ENCODE peak calls at places on chromosomes 16 and 17, in ten cellular contexts. G is vagina; F is A549; D is GM23248; R is stimulated activated CD4-positive, alpha-beta T cell treated with anti-CD3 and anti-CD28 coated beads, Interleukin-12 subunit alpha, Interleukin-12 subunit beta, amount 100 ng/mL, for 24 hours; A is AG10803; J is M059J; B is LoVo; N is brain microvascular endothelial cell; P is mucosa of gallbladder. Q is an unnamed sample.

GRCh38 chr17:51059781-51060180 is 60.9 kb downstream of the SPAG9 start:
- DNase-seq in G (no peak), F (no peak), D (peak), R (no peak), A (peak), J (peak), B (no peak), N (peak), P (no peak), Q (no peak)

GRCh38 chr17:82226809-82227628 is 1.8 kb upstream of the SLC16A3 start:
- DNase-seq in G (no peak), F (no peak), D (no peak), R (no peak), A (no peak), J (no peak), B (no peak), N (no peak), P (no peak), Q (no peak)

GRCh38 chr17:82188001-82188961 is 24.4 kb downstream of the CCDC57 start:
- DNase-seq in G (no peak), F (no peak), D (no peak), R (no peak), A (no peak), J (no peak), B (no peak), N (no peak), P (peak), Q (no peak)

GRCh38 chr17:44263360-44263902 is 4.5 kb downstream of the SLC4A1 start:
- DNase-seq in G (no peak), F (no peak), D (no peak), R (no peak), A (no peak), J (no peak), B (no peak), N (no peak), P (no peak), Q (no peak)

GRCh38 chr16:13559624-13560023 is 360.3 kb upstream of the ERCC4 start:
- DNase-seq in G (no peak), F (no peak), D (no peak), R (no peak), A (no peak), J (no peak), B (no peak), N (no peak), P (no peak), Q (no peak)

GRCh38 chr16:68355447-68356248 is 44.8 kb downstream of the PRMT7 start:
- DNase-seq in G (no peak), F (no peak), D (no peak), R (no peak), A (no peak), J (no peak), B (no peak), N (no peak), P (no peak), Q (no peak)

GRCh38 chr17:77036136-77036840 is 104.5 kb upstream of the SEC14L1 start:
- DNase-seq in G (no peak), F (no peak), D (no peak), R (no peak), A (no peak), J (no peak), B (no peak), N (no peak), P (no peak), Q (no peak)

GRCh38 chr16:969508-970378 is 1.0 kb downstream of the LMF1 start:
- DNase-seq in G (no peak), F (no peak), D (peak), R (no peak), A (peak), J (no peak), B (no peak), N (no peak), P (no peak), Q (no peak)

GRCh38 chr16:56933828-56934598 is 2.1 kb downstream of the HERPUD1 start:
- DNase-seq in G (no peak), F (no peak), D (no peak), R (no peak), A (no peak), J (no peak), B (no peak), N (no peak), P (no peak), Q (no peak)

GRCh38 chr16:1167276-1168107 is 14.6 kb downstream of the CACNA1H start:
- DNase-seq in G (no peak), F (no peak), D (no peak), R (no peak), A (no peak), J (peak), B (no peak), N (no peak), P (no peak), Q (no peak)

GRCh38 chr16:56212144-56212543 is 20.9 kb downstream of the GNAO1 start:
- DNase-seq in G (no peak), F (no peak), D (no peak), R (no peak), A (no peak), J (peak), B (no peak), N (no peak), P (no peak), Q (no peak)

GRCh38 chr17:47013341-47013740 is 34.3 kb upstream of the RPRML start:
- DNase-seq in G (no peak), F (no peak), D (peak), R (no peak), A (peak), J (no peak), B (no peak), N (no peak), P (no peak), Q (no peak)

GRCh38 chr16:46817961-46818360 is 13.0 kb downstream of the C16orf87 start:
- DNase-seq in G (no peak), F (no peak), D (peak), R (no peak), A (peak), J (peak), B (no peak), N (peak), P (no peak), Q (no peak)

GRCh38 chr16:83899272-83899897 is 470 bp downstream of the MLYCD start:
- DNase-seq in G (no peak), F (peak), D (peak), R (peak), A (peak), J (peak), B (peak), N (peak), P (peak), Q (no peak)

GRCh38 chr17:29615048-29615385 is 7.7 kb downstream of the CORO6 start:
- DNase-seq in G (no peak), F (no peak), D (peak), R (no peak), A (peak), J (no peak), B (no peak), N (no peak), P (no peak), Q (no peak)

GRCh38 chr17:28326114-28326513 is 7.1 kb downstream of the TMEM97 start:
- DNase-seq in G (peak), F (no peak), D (no peak), R (no peak), A (no peak), J (no peak), B (no peak), N (no peak), P (peak), Q (no peak)

GRCh38 chr17:41140360-41141132 is at the start of gene KRTAP4-6:
- DNase-seq in G (no peak), F (no peak), D (peak), R (no peak), A (peak), J (peak), B (no peak), N (peak), P (no peak), Q (peak)

GRCh38 chr16:71230122-71230845 is at the start of gene HYDIN:
- DNase-seq in G (no peak), F (peak), D (peak), R (peak), A (peak), J (peak), B (no peak), N (peak), P (peak), Q (peak)

GRCh38 chr17:58679263-58680037 is 12.4 kb downstream of the TEX14 start:
- DNase-seq in G (no peak), F (peak), D (no peak), R (no peak), A (no peak), J (peak), B (no peak), N (peak), P (no peak), Q (no peak)

GRCh38 chr16:56351481-56351880 is 73.9 kb downstream of the AMFR start:
- DNase-seq in G (no peak), F (no peak), D (no peak), R (no peak), A (no peak), J (no peak), B (no peak), N (no peak), P (no peak), Q (no peak)

GRCh38 chr17:82013341-82013740 is 9.3 kb downstream of the CENPX start:
- DNase-seq in G (no peak), F (no peak), D (no peak), R (no peak), A (no peak), J (peak), B (no peak), N (no peak), P (peak), Q (no peak)

GRCh38 chr17:2547176-2547575 is 35.5 kb upstream of the METTL16 start:
- DNase-seq in G (no peak), F (peak), D (peak), R (no peak), A (peak), J (peak), B (peak), N (peak), P (no peak), Q (no peak)

GRCh38 chr17:28071179-28071578 is 28.7 kb downstream of the NLK start:
- DNase-seq in G (no peak), F (no peak), D (no peak), R (no peak), A (no peak), J (no peak), B (no peak), N (no peak), P (no peak), Q (no peak)

GRCh38 chr17:63116967-63117366 is 150.9 kb downstream of the TANC2 start:
- DNase-seq in G (no peak), F (no peak), D (peak), R (no peak), A (peak), J (peak), B (no peak), N (peak), P (peak), Q (peak)